ENCODE peak calls at places on chromosomes 16 and 17, in six cellular contexts. Q is body of pancreas; B is AG20443; X is uterus; G is RWPE1; K is stimulated activated CD8-positive, alpha-beta memory T cell treated with anti-CD3 and anti-CD28 coated beads, Interleukin-4, amount 100 ng/mL, for 1 hour. T is an unnamed sample.

GRCh38 chr17:69702078-69702477 is 287.6 kb downstream of the MAP2K6 start:
- DNase-seq in Q (no peak), B (no peak), X (no peak), G (peak), K (no peak), T (no peak)

GRCh38 chr16:24135624-24136296 is 120.4 kb upstream of the CACNG3 start:
- DNase-seq in Q (no peak), B (no peak), X (no peak), G (no peak), K (no peak), T (no peak)

GRCh38 chr16:17408296-17408695 is 62.5 kb downstream of the XYLT1 start:
- DNase-seq in Q (no peak), B (peak), X (no peak), G (no peak), K (no peak), T (no peak)

GRCh38 chr17:57370051-57370581 is 113.8 kb downstream of the MSI2 start:
- DNase-seq in Q (no peak), B (peak), X (no peak), G (peak), K (no peak), T (no peak)

GRCh38 chr17:38554430-38555350 is 51.1 kb downstream of the SRCIN1 start:
- DNase-seq in Q (no peak), B (no peak), X (no peak), G (no peak), K (no peak), T (no peak)

GRCh38 chr17:73829676-73830280 is 185.5 kb upstream of the SDK2 start:
- DNase-seq in Q (no peak), B (no peak), X (no peak), G (no peak), K (no peak), T (no peak)

GRCh38 chr16:84032458-84033178 is 10.0 kb downstream of the SLC38A8 start:
- DNase-seq in Q (no peak), B (no peak), X (no peak), G (no peak), K (no peak), T (no peak)

GRCh38 chr17:82687375-82687861 is 11.1 kb downstream of the RAB40B start:
- DNase-seq in Q (no peak), B (no peak), X (no peak), G (no peak), K (no peak), T (no peak)

GRCh38 chr17:33520404-33521032 is 227.4 kb upstream of the ASIC2 start:
- DNase-seq in Q (peak), B (peak), X (peak), G (peak), K (no peak), T (peak)

GRCh38 chr17:76384222-76384986 is at the start of gene SPHK1:
- DNase-seq in Q (peak), B (peak), X (peak), G (peak), K (peak), T (peak)

GRCh38 chr17:61455754-61456681 is 3.8 kb downstream of the TBX4 start:
- DNase-seq in Q (no peak), B (no peak), X (no peak), G (no peak), K (no peak), T (no peak)

GRCh38 chr16:77833906-77834599 is 45.7 kb downstream of the VAT1L start:
- DNase-seq in Q (no peak), B (peak), X (no peak), G (peak), K (no peak), T (no peak)

GRCh38 chr16:81939164-81940067 is 71.9 kb downstream of the SDR42E1 start:
- DNase-seq in Q (no peak), B (no peak), X (no peak), G (no peak), K (no peak), T (no peak)

GRCh38 chr17:4956493-4957061 is 5.7 kb downstream of the ENO3 start:
- DNase-seq in Q (peak), B (no peak), X (no peak), G (no peak), K (no peak), T (no peak)